ENCODE peak calls at places on chromosomes 7 and 10, in four cellular contexts. A, O, G and Q are unnamed samples.

GRCh38 chr10:125768217-125768616 is 7.4 kb downstream of the MMP21 start:
- DNase-seq in A (peak; percentile 19), O (no peak), G (no peak), Q (no peak)

GRCh38 chr7:74606101-74606908 is 51.2 kb upstream of the GTF2I start:
- DNase-seq in A (peak; percentile 37), G (peak; percentile 58), O (peak; percentile 15), Q (peak; percentile 15)

GRCh38 chr7:84070770-84071169 is 123.8 kb downstream of the SEMA3A start:
- DNase-seq in A (no peak), G (no peak), O (no peak), Q (no peak)

GRCh38 chr7:33446551-33446950 is 317.2 kb downstream of the BBS9 start:
- DNase-seq in G (no peak), A (no peak), O (no peak), Q (no peak)

GRCh38 chr7:777679-778078 is 50.6 kb upstream of the PRKAR1B start:
- DNase-seq in G (no peak), A (peak; percentile 61), O (no peak), Q (no peak)

GRCh38 chr10:34813626-34814227 is 1.4 kb downstream of the PARD3 start:
- DNase-seq in A (peak; percentile 61), G (no peak), O (no peak), Q (no peak)

GRCh38 chr7:154794147-154794780 is 208.7 kb downstream of the PAXIP1 start:
- DNase-seq in G (no peak), O (no peak), A (no peak), Q (no peak)

GRCh38 chr7:92588561-92588960 is 1.6 kb downstream of the FAM133B start:
- DNase-seq in O (no peak), A (no peak), G (no peak), Q (no peak)

GRCh38 chr10:6299743-6300105 is 97.0 kb downstream of the PFKFB3 start:
- DNase-seq in O (no peak), A (no peak), G (no peak), Q (no peak)